ENCODE peak calls at places on chromosomes 3 and 15, in four cellular contexts. X is RWPE1, W is heart right ventricle, U is right atrium auricular region. P is an unnamed sample.
A peak's percentile ranks its signal among the peaks of the same experiment; 100 is the strongest.

GRCh38 chr3:53842436-53843194 is 3.6 kb downstream of the CHDH start:
- DNase-seq in X (no peak), U (no peak), W (no peak), P (no peak)

GRCh38 chr15:86846059-86846458 is 766.4 kb downstream of the AGBL1 start:
- DNase-seq in W (no peak), U (no peak), X (no peak), P (no peak)

GRCh38 chr15:72169236-72169920 is 28.2 kb downstream of the GRAMD2A start:
- DNase-seq in X (no peak), U (no peak), W (no peak), P (no peak)

GRCh38 chr15:45454825-45455224 is 67.7 kb downstream of the SLC30A4 start:
- DNase-seq in X (peak; percentile 94), W (peak; percentile 26), U (no peak), P (no peak)

GRCh38 chr3:168327836-168328235 is 232.1 kb upstream of the GOLIM4 start:
- DNase-seq in W (no peak), U (no peak), X (no peak), P (no peak)

GRCh38 chr3:95172549-95172948 is 1109.7 kb downstream of the NSUN3 start:
- DNase-seq in W (no peak), U (no peak), X (no peak), P (no peak)

GRCh38 chr15:78811825-78812183 is 540 bp upstream of the ADAMTS7 start:
- DNase-seq in W (peak; percentile 45), X (no peak), U (no peak), P (no peak)

GRCh38 chr3:46733026-46733800 is 15.5 kb upstream of the PRSS50 start:
- DNase-seq in X (no peak), W (no peak), U (peak; percentile 18), P (peak; percentile 84)

GRCh38 chr3:188170461-188171459 is 16.8 kb downstream of the LPP start:
- DNase-seq in X (peak; percentile 42), W (no peak), U (no peak), P (no peak)

GRCh38 chr15:79051941-79052731 is 38.4 kb downstream of the RASGRF1 start:
- DNase-seq in U (no peak), X (no peak), W (no peak), P (no peak)

GRCh38 chr15:66617137-66618090 is 51.6 kb upstream of the LCTL start:
- DNase-seq in W (peak; percentile 71), U (peak; percentile 94), X (no peak), P (no peak)

GRCh38 chr15:51735611-51736010 is 1.8 kb downstream of the LYSMD2 start:
- DNase-seq in U (no peak), X (no peak), W (no peak), P (peak; percentile 79)

GRCh38 chr15:36832792-36833191 is 253.4 kb downstream of the CDIN1 start:
- DNase-seq in W (no peak), X (no peak), U (no peak), P (no peak)

GRCh38 chr15:86203462-86203861 is 123.8 kb downstream of the AGBL1 start:
- DNase-seq in W (no peak), X (no peak), U (no peak), P (no peak)

GRCh38 chr3:38634133-38634532 is 15.4 kb downstream of the SCN5A start:
- DNase-seq in X (no peak), U (peak; percentile 71), W (no peak), P (no peak)
- TF ChIP-seq CTCF in X (no peak), U (no peak), W (no peak), P (no peak)

DNA sequence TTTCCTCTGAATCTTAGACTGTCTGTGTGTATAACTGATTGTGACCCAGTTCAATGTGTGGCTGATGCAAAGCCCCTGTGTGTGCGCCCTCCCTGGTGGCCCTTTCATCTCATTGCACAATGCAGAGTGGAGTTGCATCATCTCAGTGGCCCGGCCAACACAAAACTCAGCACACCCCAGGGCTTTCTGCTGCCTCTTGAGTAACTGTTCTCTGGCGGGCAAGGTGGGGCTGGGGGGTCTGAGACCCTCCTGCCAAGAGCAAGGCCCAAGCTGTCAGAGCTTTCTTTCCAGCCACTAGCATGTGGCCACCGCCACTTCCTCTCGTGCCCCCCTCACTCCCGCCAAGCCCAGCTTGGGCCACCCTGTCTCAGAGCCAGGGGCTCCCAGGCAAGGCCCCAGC is 80.7 kb upstream of the ALDH1L1 start:
- DNase-seq in W (peak; percentile 63), U (peak; percentile 94), X (no peak), P (peak; percentile 96)
- TF ChIP-seq CTCF in W (no peak), U (no peak), X (no peak), P (no peak)

GRCh38 chr15:57640935-57641682 is 49.4 kb downstream of the MYZAP start:
- DNase-seq in W (no peak), U (no peak), X (peak; percentile 71), P (peak; percentile 29)
- TF ChIP-seq CTCF in W (peak; percentile 39), U (peak; percentile 42), X (peak; percentile 72), P (no peak)

DNA sequence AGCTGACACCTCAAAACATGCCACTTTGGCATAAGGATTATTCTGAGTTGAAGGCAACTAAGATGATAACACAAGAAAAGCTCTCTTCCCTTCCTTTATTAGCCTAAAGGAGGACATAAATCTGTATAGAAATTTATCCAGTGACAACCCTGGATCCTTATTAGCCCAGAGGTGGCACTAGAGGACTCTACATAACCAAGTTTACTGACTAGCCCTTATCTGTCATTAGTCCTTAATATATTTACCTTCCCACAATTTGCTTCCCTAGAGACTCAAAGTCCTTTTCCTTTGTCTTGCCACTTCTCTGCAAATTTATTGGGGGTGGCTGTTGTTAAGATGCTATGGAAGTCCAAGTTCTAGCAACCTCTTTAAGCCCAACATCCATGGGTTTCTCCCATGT is 26.7 kb downstream of the CEP70 start:
- DNase-seq in W (no peak), U (no peak), X (no peak), P (no peak)
- TF ChIP-seq CTCF in W (no peak), U (no peak), X (no peak), P (no peak)

DNA sequence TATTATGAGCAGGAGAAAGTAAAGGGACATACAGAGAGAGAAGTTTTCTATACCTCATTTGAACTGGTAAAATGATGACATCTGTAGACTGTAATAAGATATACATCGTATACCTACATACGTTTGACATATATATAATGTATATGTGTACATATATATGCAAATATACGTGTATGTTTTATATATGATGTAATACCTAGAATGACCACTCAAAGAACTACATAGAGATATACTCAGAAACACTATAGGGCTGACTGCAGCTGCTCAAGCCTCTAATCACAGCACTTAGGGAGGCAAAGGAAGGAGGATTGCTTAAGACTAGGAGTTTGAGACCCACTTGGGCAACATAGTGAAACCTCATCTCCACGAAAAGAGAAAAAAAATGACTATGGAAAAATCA is 48.5 kb upstream of the MCTP2 start:
- DNase-seq in W (no peak), U (no peak), X (no peak), P (no peak)
- TF ChIP-seq CTCF in W (no peak), U (no peak), X (no peak), P (no peak)

GRCh38 chr3:93907132-93907531 is 66.6 kb downstream of the PROS1 start:
- DNase-seq in U (no peak), W (no peak), X (no peak), P (no peak)

GRCh38 chr3:93904568-93904967 is 69.1 kb downstream of the PROS1 start:
- DNase-seq in W (no peak), X (peak; percentile 44), U (no peak), P (no peak)

GRCh38 chr3:93910085-93910484 is 63.6 kb downstream of the PROS1 start:
- DNase-seq in U (no peak), X (no peak), W (no peak), P (no peak)

DNA sequence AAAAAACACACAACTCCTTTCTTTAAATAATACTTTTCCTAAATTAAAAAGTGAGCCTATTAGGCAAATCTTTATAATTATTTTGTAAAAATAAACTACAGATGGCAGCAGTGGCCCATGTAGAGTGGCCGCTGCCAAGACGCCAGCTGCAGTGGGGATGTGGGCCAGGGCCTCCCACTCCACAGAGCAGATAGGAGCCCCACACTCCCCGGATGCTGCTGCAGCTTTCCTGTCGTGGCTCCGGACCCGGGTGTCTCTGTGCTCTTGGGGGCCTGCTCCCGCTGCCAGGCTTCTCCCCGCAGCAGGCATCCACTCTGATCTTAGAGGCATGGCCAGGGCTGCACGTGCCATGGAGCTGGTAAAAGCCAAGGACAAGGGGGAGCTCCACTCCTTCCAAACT is 67.5 kb downstream of the PROS1 start:
- DNase-seq in U (no peak), X (no peak), W (peak; percentile 30), P (no peak)
- TF ChIP-seq CTCF in U (peak; percentile 48), X (no peak), W (peak; percentile 52), P (no peak)

P was measured in esophagus muscularis mucosa.